ENCODE peak calls at places on chromosomes 2 and 18, in four cellular contexts. M is A549, H is colonic mucosa, I is H9. J is an unnamed sample.

GRCh38 chr2:66813976-66814375 is 379.1 kb downstream of the MEIS1 start:
- DNase-seq in M (no peak), I (no peak), H (no peak), J (no peak)

GRCh38 chr2:142980246-142981068 is 103.0 kb downstream of the KYNU start:
- DNase-seq in M (peak), H (no peak), I (no peak), J (no peak)

GRCh38 chr18:22434973-22435608 is 17.4 kb upstream of the CTAGE1 start:
- DNase-seq in H (no peak), I (no peak), M (no peak), J (no peak)

GRCh38 chr2:138994502-138994901 is 214.3 kb upstream of the NXPH2 start:
- DNase-seq in M (no peak), H (no peak), I (no peak), J (no peak)

GRCh38 chr18:2982452-2983172 is 30.3 kb downstream of the LPIN2 start:
- DNase-seq in M (no peak), H (peak), I (no peak), J (no peak)

GRCh38 chr2:11681722-11682589 is 12.0 kb upstream of the NTSR2 start:
- DNase-seq in M (peak), H (peak), I (peak), J (no peak)

GRCh38 chr18:9417081-9417841 is 58.1 kb upstream of the RALBP1 start:
- DNase-seq in I (no peak), M (no peak), H (no peak), J (peak)

GRCh38 chr2:365367-366275 is 77.7 kb upstream of the ALKAL2 start:
- DNase-seq in I (no peak), H (no peak), M (no peak), J (no peak)

GRCh38 chr2:9941196-9941995 is 10.1 kb upstream of the GRHL1 start:
- DNase-seq in I (peak), M (no peak), H (peak), J (no peak)

GRCh38 chr2:237299897-237300296 is 114.1 kb downstream of the COL6A3 start:
- DNase-seq in I (no peak), H (no peak), M (no peak), J (no peak)

GRCh38 chr2:1078326-1078885 is 127.8 kb downstream of the SNTG2 start:
- DNase-seq in I (no peak), H (no peak), M (no peak), J (no peak)

GRCh38 chr2:221448857-221449390 is 123.2 kb downstream of the EPHA4 start:
- DNase-seq in M (no peak), I (no peak), H (no peak), J (no peak)

GRCh38 chr2:128637481-128638155 is 318.9 kb upstream of the HS6ST1 start:
- DNase-seq in H (peak), M (no peak), I (no peak), J (peak)

GRCh38 chr2:65349863-65350262 is 82.5 kb downstream of the SPRED2 start:
- DNase-seq in M (no peak), H (peak), I (no peak), J (peak)

GRCh38 chr2:218329826-218330651 is 26.6 kb upstream of the CATIP start:
- DNase-seq in H (no peak), M (no peak), I (no peak), J (no peak)

GRCh38 chr2:240392084-240392947 is 43.1 kb upstream of the GPC1 start:
- DNase-seq in I (peak), H (no peak), M (no peak), J (peak)

GRCh38 chr2:27920148-27920885 is 29.8 kb downstream of the BABAM2 start:
- DNase-seq in H (no peak), I (no peak), M (peak), J (no peak)

GRCh38 chr2:170022692-170023091 is 155.3 kb upstream of the MYO3B start:
- DNase-seq in M (no peak), H (no peak), I (no peak), J (no peak)

GRCh38 chr2:9681427-9681817 is 50.6 kb upstream of the YWHAQ start:
- DNase-seq in I (no peak), H (no peak), M (no peak), J (no peak)

GRCh38 chr2:150062416-150062815 is 425.1 kb downstream of the RND3 start:
- DNase-seq in H (no peak), M (no peak), I (no peak), J (no peak)

GRCh38 chr2:217800433-217801114 is 202.2 kb downstream of the TNS1 start:
- DNase-seq in I (peak), H (no peak), M (no peak), J (no peak)

GRCh38 chr2:23457990-23458689 is 73.2 kb downstream of the KLHL29 start:
- DNase-seq in M (no peak), I (no peak), H (no peak), J (peak)

GRCh38 chr18:57523171-57523956 is 63.1 kb downstream of the FECH start:
- DNase-seq in H (no peak), M (no peak), I (no peak), J (no peak)

GRCh38 chr2:201950606-201951005 is 83.0 kb upstream of the FZD7 start:
- DNase-seq in I (no peak), H (no peak), M (no peak), J (no peak)

DNA sequence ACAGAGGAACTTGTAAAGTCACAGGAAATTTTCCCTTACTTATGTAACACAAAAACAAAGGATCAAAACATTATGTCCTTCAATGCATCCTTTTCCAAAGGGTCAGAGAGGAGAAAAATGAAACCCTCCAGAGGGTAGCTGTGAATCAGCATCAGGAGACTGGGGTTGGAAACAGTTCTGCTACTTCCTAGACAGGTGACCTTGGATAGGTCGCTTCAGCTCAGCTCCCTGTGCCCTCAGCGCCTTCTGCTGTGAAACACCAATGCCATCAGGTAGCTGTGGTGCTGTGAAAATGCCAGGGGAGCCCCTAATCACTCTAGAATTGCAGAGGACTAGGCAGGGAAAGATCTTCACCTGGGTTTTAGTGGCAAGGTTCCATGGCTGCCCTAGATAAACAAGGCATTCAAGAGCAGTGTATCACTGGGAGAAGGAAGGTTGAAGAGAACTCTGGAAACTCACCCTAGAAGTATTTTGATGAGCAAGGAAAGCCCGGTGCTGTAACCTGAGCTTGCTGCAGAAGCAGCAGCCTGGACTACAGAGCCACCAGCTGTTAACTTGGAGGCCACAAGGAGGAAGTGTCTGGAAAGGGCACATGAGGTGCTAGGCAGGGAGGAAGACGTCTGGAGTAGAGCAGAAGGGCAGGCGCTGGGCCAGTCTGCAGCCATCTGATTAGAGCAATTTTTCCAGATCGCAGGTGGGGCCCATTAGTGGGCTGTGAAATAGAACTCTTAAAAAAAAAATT is 100.7 kb upstream of the MCFD2 start:
- DNase-seq in M (peak), H (peak), I (peak), J (no peak)
- TF ChIP-seq CTCF in M (no peak), H (no peak), I (peak), J (peak)

GRCh38 chr2:43193652-43193995 is 32.8 kb downstream of the ZFP36L2 start:
- DNase-seq in H (no peak), I (no peak), M (no peak), J (no peak)

GRCh38 chr2:43192939-43193651 is 33.3 kb downstream of the ZFP36L2 start:
- DNase-seq in I (no peak), M (no peak), H (peak), J (no peak)

GRCh38 chr2:43190305-43191052 is 35.9 kb downstream of the ZFP36L2 start:
- DNase-seq in I (no peak), M (no peak), H (peak), J (no peak)

GRCh38 chr2:43193996-43194869 is 32.2 kb downstream of the ZFP36L2 start:
- DNase-seq in H (peak), M (peak), I (no peak), J (no peak)

DNA sequence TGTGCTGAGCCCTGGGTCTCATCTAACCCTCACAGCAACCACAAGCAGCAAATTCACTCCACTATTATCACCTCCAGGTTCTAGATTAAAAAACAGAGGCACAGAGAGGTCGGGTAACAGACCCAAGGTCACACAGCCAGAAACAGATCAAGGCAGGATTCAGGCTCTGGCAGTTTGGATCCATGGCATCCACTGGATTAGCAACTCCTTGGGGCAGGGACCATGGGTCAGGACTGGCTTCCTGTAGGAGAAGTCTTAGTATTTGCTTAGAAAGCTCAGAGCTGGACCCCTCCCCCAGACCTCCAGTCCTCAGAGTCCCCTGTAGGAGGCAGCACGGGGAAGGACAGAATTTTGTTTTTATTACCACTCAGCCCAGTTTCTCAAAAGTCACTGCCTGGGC is 34.4 kb downstream of the ZFP36L2 start:
- DNase-seq in I (peak), H (no peak), M (no peak), J (no peak)
- TF ChIP-seq CTCF in I (peak), H (no peak), M (no peak), J (peak)

GRCh38 chr2:210172219-210172575 is 988 bp upstream of the KANSL1L start:
- DNase-seq in M (no peak), H (no peak), I (no peak), J (no peak)

GRCh38 chr2:210169871-210170441 is 1.3 kb downstream of the KANSL1L start:
- DNase-seq in H (no peak), M (no peak), I (no peak), J (no peak)

GRCh38 chr2:210174086-210174485 is 2.9 kb upstream of the KANSL1L start:
- DNase-seq in I (no peak), M (no peak), H (no peak), J (no peak)

GRCh38 chr2:210170442-210171303 is 536 bp downstream of the KANSL1L start:
- DNase-seq in I (peak), H (peak), M (peak), J (peak)

DNA sequence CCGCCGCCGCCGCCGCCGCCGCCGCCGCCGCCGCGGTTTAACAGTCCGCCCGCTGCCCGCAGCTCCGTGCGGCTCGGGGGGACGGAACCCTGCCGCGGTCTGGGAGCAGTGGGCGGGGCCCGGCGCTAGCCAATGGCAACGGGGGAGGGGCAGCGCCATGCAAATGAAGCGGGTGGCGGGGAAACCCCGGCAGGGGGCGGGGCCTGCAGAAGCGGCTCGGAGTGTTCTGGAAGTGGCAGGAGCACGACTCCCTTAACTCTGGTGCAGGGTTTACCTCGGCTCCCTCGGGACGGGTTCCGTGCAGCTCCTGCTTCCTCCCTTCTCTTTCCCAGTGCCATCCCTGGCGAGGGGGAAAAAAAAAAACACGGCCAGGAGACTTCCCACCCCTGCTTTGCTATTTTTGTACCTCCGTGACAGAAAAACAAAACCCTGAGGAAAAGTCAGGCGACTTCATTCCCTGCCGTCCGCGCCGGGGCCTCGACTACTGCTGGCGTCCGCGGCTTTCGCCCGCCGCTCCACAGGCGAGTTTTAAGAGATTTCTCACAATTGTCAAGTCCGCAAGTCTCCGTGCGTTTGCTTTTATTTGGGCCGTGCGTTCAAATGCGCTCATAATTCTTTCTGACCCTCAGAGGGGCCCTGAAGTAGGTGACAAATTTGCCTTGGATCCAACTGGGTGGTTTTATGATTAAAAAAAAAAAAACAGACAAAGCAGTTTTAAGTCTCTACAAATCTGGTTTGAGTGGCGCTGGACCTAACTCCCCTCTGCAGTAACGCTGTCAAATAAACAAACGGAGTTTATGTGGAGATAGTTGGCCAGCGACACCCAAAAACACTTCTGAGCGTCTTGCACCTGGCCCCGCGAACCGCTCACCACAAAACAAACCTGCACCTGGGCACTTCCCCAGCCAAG is at the start of gene KANSL1L:
- DNase-seq in I (peak), M (peak), H (peak), J (peak)
- TF ChIP-seq CTCF in I (no peak), M (no peak), H (no peak), J (no peak)

GRCh38 chr2:45611020-45611737 is at the start of gene SRBD1:
- DNase-seq in H (peak), I (peak), M (peak), J (peak)
- TF ChIP-seq CTCF in H (no peak), I (no peak), M (no peak), J (no peak)

DNA sequence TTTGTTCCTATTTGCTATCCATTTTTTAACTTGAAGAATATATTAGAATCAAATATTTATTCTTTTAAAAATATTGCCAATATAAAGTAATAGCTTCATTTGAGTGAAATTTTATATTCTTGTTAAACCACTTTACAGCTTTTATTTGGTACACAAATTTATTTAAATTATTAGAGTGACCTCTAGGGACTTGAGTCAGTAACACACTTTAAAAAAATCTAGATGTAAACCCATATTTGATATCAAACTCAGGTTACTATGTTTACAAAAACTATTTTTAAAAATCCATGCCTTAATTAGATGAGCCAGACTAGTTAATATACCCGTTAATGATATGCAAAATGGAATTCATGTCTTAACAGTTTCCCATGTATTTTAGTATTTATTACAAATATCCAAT is 134.6 kb downstream of the MAP4K4 start:
- DNase-seq in H (no peak), I (no peak), M (no peak), J (no peak)
- TF ChIP-seq CTCF in H (no peak), I (peak), M (peak), J (peak)

GRCh38 chr18:75241705-75242104 is 31.1 kb downstream of the TSHZ1 start:
- DNase-seq in H (no peak), I (no peak), M (no peak), J (no peak)

GRCh38 chr18:75244914-75245313 is 34.3 kb downstream of the TSHZ1 start:
- DNase-seq in H (no peak), I (no peak), M (no peak), J (no peak)

GRCh38 chr18:75247601-75248421 is 37.2 kb downstream of the TSHZ1 start:
- DNase-seq in I (no peak), M (no peak), H (no peak), J (no peak)

GRCh38 chr18:75247041-75247551 is 36.5 kb downstream of the TSHZ1 start:
- DNase-seq in M (no peak), I (no peak), H (no peak), J (no peak)

DNA sequence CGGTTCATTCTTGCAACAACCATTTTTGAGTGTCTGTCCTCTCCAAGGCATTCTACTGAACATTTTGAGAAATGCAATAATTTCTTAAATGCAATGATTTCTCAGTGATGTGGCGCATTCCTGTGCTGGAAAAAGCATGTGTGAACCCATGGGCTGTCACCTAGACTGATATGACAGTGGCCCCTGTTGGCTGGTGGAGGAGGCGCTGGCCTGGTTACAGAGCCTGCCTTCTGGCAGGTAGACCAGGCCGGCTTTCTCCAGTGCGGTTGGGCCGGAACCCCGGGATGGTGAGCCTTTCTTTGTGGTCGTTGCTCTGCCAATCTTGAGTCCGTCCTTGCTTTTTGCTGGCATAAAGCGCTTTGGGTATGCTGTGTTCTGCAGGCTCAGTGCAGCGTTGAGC is 33.7 kb downstream of the TSHZ1 start:
- DNase-seq in M (no peak), H (no peak), I (peak), J (no peak)
- TF ChIP-seq CTCF in M (no peak), H (peak), I (peak), J (peak)

DNA sequence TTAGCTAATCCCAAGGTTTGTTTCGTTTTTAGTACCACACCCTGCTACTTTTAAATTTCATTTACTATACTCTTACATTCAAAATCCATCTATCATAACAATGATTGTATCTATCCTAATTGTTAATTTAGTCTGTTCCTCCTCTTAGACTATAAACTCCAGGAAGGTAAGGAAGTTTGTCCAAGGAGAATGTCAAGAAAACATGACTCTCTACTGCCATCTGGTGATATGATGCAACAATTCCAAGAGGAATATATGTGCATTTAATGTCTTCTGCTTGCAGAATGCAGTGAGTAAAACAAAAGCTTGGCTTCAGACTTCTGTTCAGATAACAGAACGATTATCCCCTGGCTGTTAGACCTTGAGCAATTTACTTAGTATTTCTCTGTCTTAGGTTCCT is 1267.1 kb downstream of the LRP1B start:
- DNase-seq in I (no peak), M (peak), H (no peak), J (no peak)
- TF ChIP-seq CTCF in I (peak), M (peak), H (peak), J (peak)

J was measured in osteocyte.